ENCODE peak calls at places on chromosomes 3 and 15, in ten cellular contexts. W is SW 1271, H is cardiac muscle cell, C is uterus, E is NCI-H748 treated with DMSO at 0.1 percent for 48 hours, G is NCI-H524, Y is IMR-90, S is amniotic stem cell, L is progenitor cell of endocrine pancreas, T is substantia nigra. M is an unnamed sample.

GRCh38 chr15:73792429-73792828 is 39.3 kb upstream of the INSYN1 start:
- DNase-seq in W (no peak), L (no peak), G (no peak), H (no peak), E (no peak), Y (no peak), C (no peak), T (no peak), S (no peak), M (no peak)

GRCh38 chr3:42498034-42498433 is 4.4 kb upstream of the VIPR1 start:
- DNase-seq in T (no peak), G (no peak), Y (no peak), H (no peak), L (peak), S (no peak), C (no peak), W (no peak), E (no peak), M (no peak)

GRCh38 chr3:57518276-57518914 is 25.7 kb downstream of the DNAH12 start:
- DNase-seq in E (no peak), T (no peak), H (no peak), Y (peak), C (no peak), W (peak), S (no peak), L (no peak), G (no peak), M (no peak)

GRCh38 chr3:147843331-147843730 is 434.2 kb downstream of the ZIC1 start:
- DNase-seq in G (no peak), H (no peak), E (no peak), Y (peak), S (no peak), C (no peak), T (no peak), L (no peak), W (no peak), M (no peak)

GRCh38 chr3:159787191-159787590 is 201.4 kb upstream of the IL12A start:
- DNase-seq in S (peak), Y (peak), L (no peak), H (no peak), T (no peak), W (peak), E (no peak), C (no peak), G (no peak), M (no peak)

GRCh38 chr3:102290241-102290640 is 144.6 kb upstream of the ZPLD1 start:
- DNase-seq in S (no peak), T (no peak), C (no peak), L (no peak), Y (no peak), W (no peak), H (no peak), G (no peak), E (no peak), M (no peak)

GRCh38 chr15:66115568-66116206 is 137.9 kb downstream of the MEGF11 start:
- DNase-seq in W (no peak), Y (no peak), S (no peak), L (no peak), G (no peak), T (no peak), E (no peak), C (no peak), H (no peak), M (no peak)

GRCh38 chr3:13452490-13453335 is 27.4 kb upstream of the HDAC11 start:
- DNase-seq in S (peak), G (peak), W (peak), C (no peak), T (peak), E (peak), Y (peak), H (peak), L (no peak), M (no peak)

GRCh38 chr3:144774897-144775296 is 803.3 kb downstream of the DIPK2A start:
- DNase-seq in T (no peak), S (no peak), W (no peak), C (no peak), L (no peak), Y (no peak), G (no peak), H (no peak), E (no peak), M (no peak)

GRCh38 chr3:173589116-173589515 is 191.6 kb downstream of the NLGN1 start:
- DNase-seq in S (no peak), T (no peak), L (no peak), H (no peak), W (no peak), C (no peak), E (no peak), G (no peak), Y (no peak), M (no peak)